ENCODE peak calls at places on chromosomes 12 and 14, in four cellular contexts. V, F, I and O are unnamed samples.

GRCh38 chr14:100221419-100222218 is 17.3 kb upstream of the YY1 start:
- DNase-seq in V (no peak), F (peak; percentile 80), I (peak; percentile 41), O (peak; percentile 73)

GRCh38 chr14:75280831-75281690 is 2.4 kb downstream of the FOS start:
- DNase-seq in V (peak; percentile 79), F (no peak), I (no peak), O (peak; percentile 70)

GRCh38 chr12:1928439-1929121 is 10.1 kb upstream of the CACNA2D4 start:
- DNase-seq in V (peak; percentile 58), F (peak; percentile 28), I (no peak), O (no peak)

GRCh38 chr14:20623798-20624197 is 17.7 kb downstream of the OR6S1 start:
- DNase-seq in V (no peak), F (no peak), I (no peak), O (no peak)

GRCh38 chr12:88934163-88934747 is 354.0 kb upstream of the KITLG start:
- DNase-seq in V (no peak), F (no peak), I (no peak), O (no peak)

GRCh38 chr14:37580146-37580545 is 14.9 kb downstream of the FOXA1 start:
- DNase-seq in V (no peak), F (no peak), I (no peak), O (no peak)

GRCh38 chr12:96177013-96177412 is 17.2 kb upstream of the ELK3 start:
- DNase-seq in V (no peak), F (no peak), I (no peak), O (peak; percentile 36)

GRCh38 chr12:47882796-47883546 is 21.8 kb downstream of the VDR start:
- DNase-seq in V (peak; percentile 64), F (peak; percentile 75), I (no peak), O (no peak)

GRCh38 chr12:22855456-22855855 is 230.5 kb downstream of the ETNK1 start:
- DNase-seq in V (no peak), F (no peak), I (no peak), O (no peak)

GRCh38 chr12:124402281-124403066 is 107.6 kb downstream of the RFLNA start:
- DNase-seq in V (no peak), F (no peak), I (no peak), O (no peak)

GRCh38 chr12:121830134-121830533 is 26.3 kb downstream of the SETD1B start:
- DNase-seq in V (no peak), F (no peak), I (no peak), O (no peak)

GRCh38 chr12:28390716-28391452 is 200.6 kb downstream of the CCDC91 start:
- DNase-seq in V (no peak), F (no peak), I (no peak), O (peak; percentile 78)

GRCh38 chr12:39127401-39127800 is 222.0 kb upstream of the CPNE8 start:
- DNase-seq in V (no peak), F (no peak), I (no peak), O (peak; percentile 43)

GRCh38 chr12:106044773-106045172 is 94.0 kb downstream of the NUAK1 start:
- DNase-seq in V (no peak), F (no peak), I (no peak), O (no peak)

GRCh38 chr12:122996188-122996601 is 15.7 kb downstream of the ARL6IP4 start:
- DNase-seq in V (no peak), F (no peak), I (no peak), O (no peak)

GRCh38 chr12:6312529-6313325 is 2.2 kb downstream of the PLEKHG6 start:
- DNase-seq in V (peak; percentile 68), F (peak; percentile 79), I (no peak), O (no peak)

GRCh38 chr12:120764766-120765165 is 39.1 kb downstream of the ACADS start:
- DNase-seq in V (no peak), F (no peak), I (no peak), O (no peak)

GRCh38 chr12:105676694-105677093 is 346.2 kb downstream of the C12orf75 start:
- DNase-seq in V (no peak), F (no peak), I (no peak), O (no peak)

GRCh38 chr12:56229082-56229481 is 769 bp upstream of the SLC39A5 start:
- DNase-seq in V (no peak), F (no peak), I (peak; percentile 57), O (no peak)

GRCh38 chr14:62409909-62410308 is 635.3 kb downstream of the KCNH5 start:
- DNase-seq in V (no peak), F (no peak), I (no peak), O (no peak)

GRCh38 chr14:91352101-91352500 is 65.5 kb downstream of the CCDC88C start:
- DNase-seq in V (peak; percentile 84), F (peak; percentile 71), I (no peak), O (no peak)

GRCh38 chr12:1873531-1874149 is 44.8 kb downstream of the CACNA2D4 start:
- DNase-seq in V (no peak), F (no peak), I (no peak), O (no peak)

GRCh38 chr14:105152794-105153241 is 15.8 kb downstream of the JAG2 start:
- DNase-seq in V (no peak), F (peak; percentile 44), I (no peak), O (no peak)

GRCh38 chr12:18595406-18595805 is 142.4 kb downstream of the PLCZ1 start:
- DNase-seq in V (no peak), F (no peak), I (no peak), O (no peak)

GRCh38 chr14:54906075-54906474 is 3.4 kb upstream of the GCH1 start:
- DNase-seq in V (no peak), F (no peak), I (no peak), O (no peak)

GRCh38 chr12:53059434-53060063 is 9.7 kb downstream of the TNS2 start:
- DNase-seq in V (no peak), F (peak; percentile 41), I (no peak), O (no peak)

GRCh38 chr12:2295941-2296461 is 243.2 kb downstream of the CACNA1C start:
- DNase-seq in V (peak; percentile 12), F (no peak), I (no peak), O (peak; percentile 51)

GRCh38 chr12:114920828-114921579 is 237.0 kb upstream of the TBX3 start:
- DNase-seq in V (no peak), F (no peak), I (no peak), O (no peak)
- H3K27ac ChIP-seq in V (no peak overlapping the region), F (no peak overlapping the region), I (no peak overlapping the region), O (no peak overlapping the region)

GRCh38 chr14:77022219-77022852 is 6.2 kb downstream of the IRF2BPL start:
- DNase-seq in V (no peak), F (no peak), I (no peak), O (no peak)
- H3K27ac ChIP-seq in V (peak overlapping the region; percentile 100), F (no peak overlapping the region), I (no peak overlapping the region), O (peak overlapping the region; percentile 24)

DNA sequence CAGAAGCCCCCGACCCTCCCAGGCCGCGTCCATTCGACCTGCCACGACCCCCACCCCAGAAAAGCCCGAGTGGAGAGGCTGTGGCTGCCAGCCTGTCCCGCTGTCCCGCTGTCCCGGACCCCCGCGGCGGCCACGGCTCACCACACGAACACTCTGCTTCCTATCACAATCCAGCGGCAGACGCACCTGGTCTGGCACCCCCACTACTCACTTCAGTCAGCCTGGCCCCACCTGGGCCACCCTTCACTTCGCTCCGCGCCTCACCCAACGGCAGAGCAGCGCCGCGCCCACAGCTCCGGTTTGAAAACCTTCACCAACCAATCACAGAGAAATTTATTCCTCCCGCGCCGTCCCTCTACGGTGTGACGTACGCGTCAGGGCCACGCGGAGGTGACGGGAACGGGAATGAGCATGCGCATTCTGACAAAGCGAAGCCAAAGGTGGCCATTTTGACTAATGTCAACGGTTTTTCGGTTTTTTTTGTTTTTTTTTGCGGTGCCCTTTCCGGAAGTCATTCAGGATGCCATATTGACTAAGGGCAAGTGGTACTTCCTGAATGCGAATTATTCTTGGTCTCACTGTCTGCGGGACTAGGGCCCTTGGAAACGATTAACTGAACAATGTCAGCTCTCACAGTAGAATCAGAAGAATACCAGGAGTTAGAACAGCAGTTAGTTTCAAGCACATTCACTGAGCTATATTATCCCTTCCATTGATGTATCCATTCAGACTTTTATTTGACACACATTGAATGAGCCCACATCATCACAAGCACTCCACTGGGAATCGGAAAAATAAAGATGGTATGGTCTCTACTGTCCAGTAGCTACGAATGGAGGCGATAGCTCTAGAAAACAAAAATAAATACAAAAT is at the start of gene RACGAP1:
- DNase-seq in V (peak; percentile 98), F (peak; percentile 95), I (peak; percentile 97), O (peak; percentile 99)
- H3K27ac ChIP-seq in V (peak within 1 kb of the TSS; percentile 66), F (peak within 1 kb of the TSS; percentile 66), I (peak within 1 kb of the TSS; percentile 89), O (peak within 1 kb of the TSS; percentile 61)

GRCh38 chr12:4279120-4279690 is 5.6 kb downstream of the CCND2 start:
- DNase-seq in V (no peak), F (no peak), I (no peak), O (no peak)

GRCh38 chr12:4278582-4278939 is 5.0 kb downstream of the CCND2 start:
- DNase-seq in V (peak; percentile 79), F (peak; percentile 90), I (no peak), O (peak; percentile 64)

GRCh38 chr12:4277205-4277543 is 3.6 kb downstream of the CCND2 start:
- DNase-seq in V (no peak), F (no peak), I (no peak), O (no peak)

GRCh38 chr12:4276524-4277204 is 3.1 kb downstream of the CCND2 start:
- DNase-seq in V (peak; percentile 95), F (peak; percentile 85), I (peak; percentile 73), O (peak; percentile 92)

GRCh38 chr12:4277856-4278581 is 4.5 kb downstream of the CCND2 start:
- DNase-seq in V (no peak), F (no peak), I (no peak), O (no peak)
- H3K27ac ChIP-seq in V (peak overlapping the region; percentile 99), F (peak overlapping the region; percentile 44), I (no peak overlapping the region), O (peak overlapping the region; percentile 46)

GRCh38 chr12:109878749-109879148 is 1.6 kb downstream of the GLTP start:
- DNase-seq in V (no peak), F (no peak), I (no peak), O (no peak)
- H3K27ac ChIP-seq in V (no peak overlapping the region), F (peak overlapping the region; percentile 89), I (no peak overlapping the region), O (no peak overlapping the region)

DNA sequence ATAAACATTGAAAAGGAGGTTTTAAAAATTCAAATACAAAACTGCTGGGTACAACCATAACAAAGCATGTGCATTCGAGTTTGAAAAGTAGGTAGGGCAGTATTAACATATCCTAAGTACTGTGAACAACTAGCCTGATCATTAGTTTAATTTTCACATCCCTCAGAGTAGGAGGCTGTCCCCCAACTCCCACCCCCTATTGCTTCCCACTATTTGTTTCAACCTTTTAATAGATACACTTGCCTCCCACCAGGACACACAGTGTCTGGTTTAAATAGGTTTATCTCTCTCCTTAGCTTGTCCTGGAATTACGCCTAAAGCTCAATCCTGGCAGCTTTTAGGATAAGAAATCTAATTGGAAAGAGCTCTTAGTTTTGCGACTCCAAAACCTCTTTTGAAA is 2.1 kb downstream of the TAOK3 start:
- DNase-seq in V (no peak), F (no peak), I (no peak), O (no peak)
- H3K27ac ChIP-seq in V (peak overlapping the region; percentile 95), F (peak overlapping the region; percentile 87), I (peak overlapping the region; percentile 82), O (no peak overlapping the region)

GRCh38 chr12:20212658-20213387 is 155.5 kb upstream of the PDE3A start:
- DNase-seq in V (peak; percentile 95), F (peak; percentile 57), I (no peak), O (peak; percentile 81)
- H3K27ac ChIP-seq in V (peak overlapping the region; percentile 75), F (no peak overlapping the region), I (no peak overlapping the region), O (no peak overlapping the region)